ENCODE peak calls at places on chromosomes 16 and 17, in five cellular contexts. One of them, this sample, is unnamed.

GRCh38 chr16:30774367-30775130 is 12.4 kb downstream of the RNF40 start:
- DNase-seq in tibial artery: no peak
- DNase-seq in heart left ventricle: peak
- DNase-seq in retinal pigment epithelial cell: no peak
- DNase-seq in foreskin fibroblast: peak
- DNase-seq in this sample: no peak

GRCh38 chr17:76191891-76192290 is 48.4 kb downstream of the RNF157 start:
- DNase-seq in retinal pigment epithelial cell: no peak
- DNase-seq in foreskin fibroblast: peak
- DNase-seq in heart left ventricle: no peak
- DNase-seq in tibial artery: no peak
- DNase-seq in this sample: no peak

GRCh38 chr17:21705021-21705601 is 12.8 kb downstream of the KCNJ18 start:
- DNase-seq in heart left ventricle: no peak
- DNase-seq in retinal pigment epithelial cell: no peak
- DNase-seq in foreskin fibroblast: no peak
- DNase-seq in tibial artery: peak
- DNase-seq in this sample: no peak

GRCh38 chr17:31408586-31408985 is 17.1 kb downstream of the RAB11FIP4 start:
- DNase-seq in tibial artery: no peak
- DNase-seq in foreskin fibroblast: no peak
- DNase-seq in retinal pigment epithelial cell: no peak
- DNase-seq in heart left ventricle: no peak
- DNase-seq in this sample: no peak

GRCh38 chr17:29131814-29132682 is 48.1 kb downstream of the MYO18A start:
- DNase-seq in heart left ventricle: no peak
- DNase-seq in tibial artery: peak
- DNase-seq in foreskin fibroblast: peak
- DNase-seq in retinal pigment epithelial cell: no peak
- DNase-seq in this sample: no peak

GRCh38 chr17:61385869-61386245 is 13.8 kb upstream of the TBX2 start:
- DNase-seq in foreskin fibroblast: peak
- DNase-seq in heart left ventricle: no peak
- DNase-seq in retinal pigment epithelial cell: no peak
- DNase-seq in tibial artery: no peak
- DNase-seq in this sample: no peak

GRCh38 chr16:4375717-4376116 is 4.1 kb downstream of the VASN start:
- DNase-seq in retinal pigment epithelial cell: no peak
- DNase-seq in tibial artery: peak
- DNase-seq in heart left ventricle: peak
- DNase-seq in foreskin fibroblast: peak
- DNase-seq in this sample: no peak

GRCh38 chr17:78798695-78799559 is 16.9 kb upstream of the CYTH1 start:
- DNase-seq in heart left ventricle: no peak
- DNase-seq in retinal pigment epithelial cell: no peak
- DNase-seq in foreskin fibroblast: peak
- DNase-seq in tibial artery: no peak
- DNase-seq in this sample: no peak

GRCh38 chr17:65433592-65433991 is 127.9 kb downstream of the AXIN2 start:
- DNase-seq in retinal pigment epithelial cell: peak
- DNase-seq in foreskin fibroblast: no peak
- DNase-seq in tibial artery: no peak
- DNase-seq in heart left ventricle: no peak
- DNase-seq in this sample: no peak

GRCh38 chr17:7923290-7923628 is 6.4 kb downstream of the KCNAB3 start:
- DNase-seq in retinal pigment epithelial cell: no peak
- DNase-seq in foreskin fibroblast: no peak
- DNase-seq in heart left ventricle: no peak
- DNase-seq in tibial artery: no peak
- DNase-seq in this sample: no peak
- H3K4me3 ChIP-seq in retinal pigment epithelial cell: peak
- H3K4me3 ChIP-seq in foreskin fibroblast: peak
- H3K4me3 ChIP-seq in heart left ventricle: peak
- H3K4me3 ChIP-seq in tibial artery: peak
- H3K4me3 ChIP-seq in this sample: peak

DNA sequence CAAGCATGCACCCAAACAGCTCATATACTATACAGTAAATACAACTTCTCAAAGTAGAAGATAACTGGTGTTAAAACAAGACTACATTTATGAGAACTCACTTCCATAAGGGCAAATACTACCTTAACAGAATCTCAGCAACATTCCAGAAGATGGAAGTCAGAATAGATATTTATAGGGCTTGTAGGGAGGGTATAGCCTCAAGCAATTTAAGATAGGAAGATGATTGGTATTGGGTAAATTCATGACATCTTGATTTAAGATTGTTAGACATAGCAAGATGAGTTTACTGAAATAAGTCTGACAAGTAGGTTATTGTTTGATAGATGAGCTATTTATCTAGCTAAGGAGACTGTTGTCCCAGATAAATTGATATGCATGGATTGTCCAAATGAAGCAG is 250.2 kb downstream of the CDH13 start:
- DNase-seq in heart left ventricle: no peak
- DNase-seq in retinal pigment epithelial cell: no peak
- DNase-seq in foreskin fibroblast: no peak
- DNase-seq in tibial artery: no peak
- DNase-seq in this sample: no peak
- H3K4me3 ChIP-seq in heart left ventricle: no peak
- H3K4me3 ChIP-seq in retinal pigment epithelial cell: no peak
- H3K4me3 ChIP-seq in foreskin fibroblast: no peak
- H3K4me3 ChIP-seq in tibial artery: no peak
- H3K4me3 ChIP-seq in this sample: no peak

GRCh38 chr17:64003526-64004121 is 5.5 kb downstream of the PRR29 start:
- DNase-seq in foreskin fibroblast: no peak
- DNase-seq in tibial artery: no peak
- DNase-seq in retinal pigment epithelial cell: no peak
- DNase-seq in heart left ventricle: no peak
- DNase-seq in this sample: no peak

GRCh38 chr17:64004218-64004770 is 6.1 kb downstream of the PRR29 start:
- DNase-seq in heart left ventricle: no peak
- DNase-seq in tibial artery: no peak
- DNase-seq in retinal pigment epithelial cell: no peak
- DNase-seq in foreskin fibroblast: no peak
- DNase-seq in this sample: no peak

GRCh38 chr17:64005734-64006167 is 7.6 kb downstream of the PRR29 start:
- DNase-seq in heart left ventricle: no peak
- DNase-seq in tibial artery: no peak
- DNase-seq in foreskin fibroblast: peak
- DNase-seq in retinal pigment epithelial cell: no peak
- DNase-seq in this sample: no peak

GRCh38 chr17:64006361-64007088 is 8.4 kb downstream of the PRR29 start:
- DNase-seq in heart left ventricle: peak
- DNase-seq in foreskin fibroblast: no peak
- DNase-seq in retinal pigment epithelial cell: no peak
- DNase-seq in tibial artery: peak
- DNase-seq in this sample: no peak

DNA sequence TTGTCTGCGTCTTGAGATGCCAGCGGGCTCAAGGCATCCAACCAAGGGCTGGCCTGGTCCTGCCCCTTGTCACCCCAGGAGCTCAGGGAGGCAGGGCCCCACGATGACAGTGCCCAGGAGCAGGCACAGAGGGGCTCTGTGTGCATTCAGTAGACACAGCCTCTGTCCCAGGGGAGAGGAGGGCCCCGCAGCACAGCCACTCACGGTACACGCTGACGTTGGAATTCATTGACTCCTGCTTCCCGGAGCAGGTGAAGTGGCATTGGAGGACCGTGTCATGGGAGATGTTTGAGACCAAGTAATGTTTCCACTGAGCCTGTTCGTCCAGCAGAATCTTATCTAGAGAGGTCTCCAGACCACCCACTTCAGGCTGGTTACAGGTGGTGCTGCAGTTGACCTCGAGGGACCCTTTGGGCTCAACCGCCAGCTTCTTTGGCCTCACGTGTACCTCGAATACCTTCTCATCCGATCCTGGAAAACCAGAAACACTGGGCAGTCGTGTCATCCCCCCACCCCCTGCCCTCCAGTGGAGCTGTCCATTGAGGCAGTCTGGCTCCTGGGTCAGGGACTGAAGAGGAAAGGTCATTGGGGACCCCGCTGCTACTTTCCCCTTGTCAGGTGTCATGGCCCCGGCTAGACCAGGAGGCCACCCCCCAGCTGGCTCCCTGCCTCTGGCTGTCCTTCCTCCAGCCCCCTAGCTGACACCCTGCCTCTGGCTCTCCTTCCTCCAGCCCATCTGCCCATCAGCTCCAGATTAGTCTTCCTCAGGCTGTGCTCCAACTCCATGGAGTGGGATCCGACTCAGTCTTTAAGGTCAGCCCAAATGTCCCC is 7.0 kb downstream of the PRR29 start:
- DNase-seq in retinal pigment epithelial cell: no peak
- DNase-seq in foreskin fibroblast: no peak
- DNase-seq in heart left ventricle: no peak
- DNase-seq in tibial artery: no peak
- DNase-seq in this sample: no peak
- H3K4me3 ChIP-seq in retinal pigment epithelial cell: no peak
- H3K4me3 ChIP-seq in foreskin fibroblast: no peak
- H3K4me3 ChIP-seq in heart left ventricle: peak
- H3K4me3 ChIP-seq in tibial artery: no peak
- H3K4me3 ChIP-seq in this sample: peak

DNA sequence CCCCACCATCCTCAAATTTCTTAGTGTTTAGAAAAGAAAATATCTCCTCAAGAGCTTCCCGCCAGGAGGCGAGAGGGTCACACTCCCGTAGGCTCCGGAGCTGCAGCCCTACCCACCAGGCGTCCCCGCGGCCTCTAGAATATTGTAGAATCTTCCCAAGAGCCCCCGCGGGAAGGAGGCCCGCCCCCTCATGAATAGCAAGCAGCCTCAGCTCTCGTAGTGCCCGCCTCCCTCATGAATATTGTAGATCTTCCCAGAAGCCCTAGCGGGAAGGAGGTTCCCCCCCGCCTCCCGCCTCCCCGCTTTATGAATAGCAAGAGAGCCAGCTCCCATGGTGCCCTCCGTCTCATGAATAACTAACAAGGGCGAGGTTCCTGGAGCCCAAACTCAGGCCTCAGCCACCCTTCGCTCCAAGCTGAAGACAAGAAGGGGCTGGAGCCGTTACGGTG is at the start of gene FBXO47:
- DNase-seq in retinal pigment epithelial cell: peak
- DNase-seq in heart left ventricle: peak
- DNase-seq in tibial artery: peak
- DNase-seq in foreskin fibroblast: peak
- DNase-seq in this sample: peak
- H3K4me3 ChIP-seq in retinal pigment epithelial cell: peak
- H3K4me3 ChIP-seq in heart left ventricle: peak
- H3K4me3 ChIP-seq in tibial artery: peak
- H3K4me3 ChIP-seq in foreskin fibroblast: peak
- H3K4me3 ChIP-seq in this sample: peak

DNA sequence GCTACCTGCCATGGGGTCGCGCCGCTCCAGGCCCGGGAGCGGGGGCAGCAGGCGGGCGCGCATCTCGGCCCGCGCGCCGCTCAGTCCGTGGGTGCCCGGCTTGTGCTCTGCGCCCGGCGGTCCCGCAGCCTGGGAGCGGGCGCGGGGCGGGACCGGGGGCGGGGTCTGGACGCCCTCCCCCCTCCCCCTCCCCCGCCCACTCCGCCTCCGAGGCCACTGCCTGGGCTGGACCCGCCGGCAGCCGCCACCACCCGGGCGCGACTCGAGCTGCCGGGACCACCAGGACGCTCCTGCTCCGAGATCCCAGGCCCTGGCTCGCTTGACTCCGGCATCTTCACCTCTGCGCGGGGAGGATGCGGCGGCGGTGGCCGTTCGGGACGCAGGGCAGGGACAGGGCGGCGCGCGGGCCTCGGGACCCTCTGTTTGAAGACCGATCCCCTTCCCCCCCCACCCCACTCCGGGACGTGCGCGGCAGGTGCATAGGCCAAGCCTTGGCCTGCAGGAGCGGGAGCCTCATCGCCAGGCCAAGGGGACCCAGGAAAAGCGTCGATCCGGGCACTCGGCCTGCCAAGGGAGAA is at the start of gene HS3ST6:
- DNase-seq in retinal pigment epithelial cell: no peak
- DNase-seq in tibial artery: no peak
- DNase-seq in heart left ventricle: no peak
- DNase-seq in foreskin fibroblast: no peak
- DNase-seq in this sample: no peak
- H3K4me3 ChIP-seq in retinal pigment epithelial cell: no peak
- H3K4me3 ChIP-seq in tibial artery: no peak
- H3K4me3 ChIP-seq in heart left ventricle: no peak
- H3K4me3 ChIP-seq in foreskin fibroblast: peak
- H3K4me3 ChIP-seq in this sample: peak

GRCh38 chr16:73545713-73546112 is 497.8 kb upstream of the ZFHX3 start:
- DNase-seq in tibial artery: no peak
- DNase-seq in foreskin fibroblast: no peak
- DNase-seq in heart left ventricle: no peak
- DNase-seq in retinal pigment epithelial cell: no peak
- DNase-seq in this sample: no peak
- H3K4me3 ChIP-seq in tibial artery: no peak
- H3K4me3 ChIP-seq in foreskin fibroblast: no peak
- H3K4me3 ChIP-seq in heart left ventricle: no peak
- H3K4me3 ChIP-seq in retinal pigment epithelial cell: no peak
- H3K4me3 ChIP-seq in this sample: no peak

GRCh38 chr17:2122641-2123302 is 67.9 kb downstream of the HIC1 start:
- DNase-seq in foreskin fibroblast: peak
- DNase-seq in tibial artery: peak
- DNase-seq in heart left ventricle: peak
- DNase-seq in retinal pigment epithelial cell: no peak
- DNase-seq in this sample: no peak
- H3K4me3 ChIP-seq in foreskin fibroblast: no peak
- H3K4me3 ChIP-seq in tibial artery: no peak
- H3K4me3 ChIP-seq in heart left ventricle: peak
- H3K4me3 ChIP-seq in retinal pigment epithelial cell: no peak
- H3K4me3 ChIP-seq in this sample: no peak

DNA sequence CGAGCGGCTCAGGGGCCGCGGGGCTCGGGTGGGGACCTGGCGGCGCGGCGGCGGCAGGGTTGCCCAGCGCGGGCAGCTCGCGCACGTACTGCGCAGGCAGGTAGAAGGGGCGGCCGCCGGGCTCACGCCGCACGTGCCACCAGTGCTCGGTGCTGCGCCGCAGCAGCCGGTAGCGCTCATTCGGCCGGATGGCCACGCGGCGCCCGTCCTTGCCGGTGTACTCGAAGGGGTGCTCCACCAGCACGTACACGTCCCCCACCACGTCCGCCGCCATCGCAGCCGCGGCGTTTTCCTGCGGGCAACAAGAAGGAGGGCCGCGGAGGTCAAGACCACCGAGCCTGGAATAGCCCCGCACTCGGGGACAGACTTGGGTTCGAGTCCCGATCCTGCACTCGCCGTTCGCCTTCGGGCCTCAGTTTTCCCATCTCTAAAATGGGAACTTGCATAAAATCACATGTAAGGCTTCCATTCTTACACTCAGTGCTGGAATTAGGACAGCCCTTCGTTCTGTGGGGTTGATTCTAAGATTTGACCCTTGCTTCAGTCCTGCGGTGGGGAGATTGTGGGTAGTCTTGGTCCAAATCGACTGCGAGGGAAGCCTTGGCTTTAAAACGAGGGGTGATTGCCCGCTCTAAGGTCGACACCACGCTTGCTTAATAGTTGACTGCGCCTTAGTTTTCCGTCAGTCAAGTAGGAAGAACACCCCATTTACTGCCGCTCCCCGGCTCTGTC is 2.5 kb downstream of the ARHGAP27 start:
- DNase-seq in retinal pigment epithelial cell: no peak
- DNase-seq in tibial artery: no peak
- DNase-seq in foreskin fibroblast: no peak
- DNase-seq in heart left ventricle: no peak
- DNase-seq in this sample: no peak
- H3K4me3 ChIP-seq in retinal pigment epithelial cell: no peak
- H3K4me3 ChIP-seq in tibial artery: no peak
- H3K4me3 ChIP-seq in foreskin fibroblast: peak
- H3K4me3 ChIP-seq in heart left ventricle: peak
- H3K4me3 ChIP-seq in this sample: peak

This sample was measured in esophagus muscularis mucosa.